ENCODE peak calls at places on chromosomes 12 and 14, in ten cellular contexts. A is bronchial epithelial cell, J is cardiac muscle cell, E is RWPE1, K is fibroblast of pulmonary artery, I is suprapubic skin, W is astrocyte of the cerebellum, P is IMR-90, X is endothelial cell, O is GM12865. N is an unnamed sample.
A peak's percentile ranks its signal among the peaks of the same experiment; 100 is the strongest.

GRCh38 chr12:116818341-116818856 is 62.8 kb downstream of the HRK start:
- DNase-seq in A (no peak), J (peak; percentile 42), E (no peak), K (peak; percentile 40), I (no peak), W (no peak), P (peak; percentile 23), X (no peak), O (peak; percentile 11), N (no peak)

GRCh38 chr12:132075026-132075713 is 68.9 kb downstream of the DDX51 start:
- DNase-seq in A (no peak), J (no peak), E (no peak), K (no peak), I (no peak), W (no peak), P (no peak), X (no peak), O (no peak), N (no peak)

GRCh38 chr12:24915501-24915900 is 33.4 kb downstream of the BCAT1 start:
- DNase-seq in A (no peak), J (no peak), E (no peak), K (no peak), I (no peak), W (no peak), P (no peak), X (no peak), O (no peak), N (no peak)

GRCh38 chr12:108768591-108769500 is 37.5 kb upstream of the CORO1C start:
- DNase-seq in A (no peak), J (no peak), E (peak; percentile 35), K (no peak), I (no peak), W (no peak), P (no peak), X (peak; percentile 31), O (peak; percentile 46), N (no peak)

GRCh38 chr12:46365951-46366379 is 6.6 kb downstream of the SLC38A2 start:
- DNase-seq in A (peak; percentile 59), J (peak; percentile 53), E (no peak), K (peak; percentile 39), I (no peak), W (no peak), P (no peak), X (no peak), O (no peak), N (no peak)

GRCh38 chr14:55373784-55374725 is 37.6 kb downstream of the ATG14 start:
- DNase-seq in A (peak; percentile 77), J (peak; percentile 22), E (peak; percentile 17), K (peak; percentile 45), I (no peak), W (peak; percentile 8), P (peak; percentile 77), X (no peak), O (peak; percentile 49), N (no peak)

GRCh38 chr14:67050892-67051291 is 138.3 kb upstream of the GARIN2 start:
- DNase-seq in A (no peak), J (no peak), E (no peak), K (no peak), I (no peak), W (no peak), P (no peak), X (no peak), O (no peak), N (no peak)

GRCh38 chr12:20599757-20600156 is 95.4 kb upstream of the SLCO1C1 start:
- DNase-seq in A (no peak), J (no peak), E (no peak), K (no peak), I (no peak), W (no peak), P (no peak), X (no peak), O (no peak), N (no peak)

GRCh38 chr12:28604240-28604639 is 414.0 kb downstream of the CCDC91 start:
- DNase-seq in A (no peak), J (no peak), E (no peak), K (no peak), I (no peak), W (no peak), P (no peak), X (no peak), O (no peak), N (no peak)

GRCh38 chr12:28603801-28604200 is 413.5 kb downstream of the CCDC91 start:
- DNase-seq in A (no peak), J (no peak), E (no peak), K (no peak), I (no peak), W (no peak), P (no peak), X (no peak), O (no peak), N (no peak)

GRCh38 chr12:28601659-28602058 is 411.4 kb downstream of the CCDC91 start:
- DNase-seq in A (no peak), J (no peak), E (no peak), K (no peak), I (no peak), W (no peak), P (no peak), X (no peak), O (no peak), N (no peak)

GRCh38 chr12:28606967-28607557 is 416.8 kb downstream of the CCDC91 start:
- DNase-seq in A (no peak), J (no peak), E (no peak), K (no peak), I (no peak), W (no peak), P (no peak), X (no peak), O (no peak), N (no peak)

DNA sequence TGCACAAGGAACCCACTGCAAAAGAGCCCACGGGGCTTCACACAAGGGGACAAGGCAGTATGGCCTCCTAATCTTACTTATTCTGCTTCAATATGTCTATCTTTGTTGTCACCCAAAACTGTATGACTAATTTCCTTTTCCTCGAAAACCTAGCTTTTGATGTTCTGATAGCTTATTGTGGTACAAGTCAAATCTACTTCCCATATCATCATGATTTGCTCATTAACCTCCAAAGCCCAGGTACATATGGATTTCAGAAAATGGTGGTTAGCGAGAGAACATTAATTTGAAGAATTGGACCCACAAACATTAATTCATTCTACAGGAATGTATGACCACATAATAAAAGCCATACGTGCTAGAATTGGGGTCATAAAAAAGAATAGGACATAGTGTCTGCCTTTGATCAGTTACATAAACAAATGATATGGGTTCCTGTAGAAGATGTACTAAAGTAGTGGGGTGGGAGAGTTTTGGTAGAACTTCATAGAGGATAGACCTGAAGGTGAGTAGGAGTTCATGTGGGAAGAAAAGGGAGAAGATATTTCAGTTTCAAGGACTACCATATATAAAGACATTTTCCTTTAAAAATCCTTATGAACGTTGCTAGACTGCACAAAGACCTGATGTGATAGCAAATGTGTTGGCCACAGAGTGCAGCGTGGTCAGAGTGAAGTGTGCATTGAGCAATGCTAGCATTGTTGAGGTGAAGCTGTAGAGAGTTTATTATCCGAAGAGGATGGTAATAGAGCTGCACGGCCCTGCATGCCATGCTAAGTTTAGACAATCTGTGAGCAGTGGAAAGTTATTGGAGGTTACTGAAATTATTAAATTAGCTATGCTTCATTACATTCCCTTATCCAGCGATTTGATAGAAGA is 412.7 kb downstream of the CCDC91 start:
- DNase-seq in A (no peak), J (peak; percentile 44), E (no peak), K (no peak), I (no peak), W (no peak), P (no peak), X (no peak), O (no peak), N (no peak)
- TF ChIP-seq CTCF in A (no peak), J (no peak), E (no peak), K (no peak), I (no peak), W (no peak), P (no peak), X (no peak), O (no peak), N (no peak)

GRCh38 chr12:128971802-128972201 is 118.5 kb downstream of the GLT1D1 start:
- DNase-seq in A (no peak), J (no peak), E (no peak), K (no peak), I (no peak), W (no peak), P (no peak), X (no peak), O (peak; percentile 25), N (no peak)

GRCh38 chr12:128974881-128975280 is 121.6 kb downstream of the GLT1D1 start:
- DNase-seq in A (no peak), J (no peak), E (no peak), K (no peak), I (no peak), W (no peak), P (no peak), X (no peak), O (no peak), N (no peak)

GRCh38 chr12:128973883-128974681 is 120.8 kb downstream of the GLT1D1 start:
- DNase-seq in A (no peak), J (no peak), E (no peak), K (no peak), I (no peak), W (no peak), P (no peak), X (no peak), O (no peak), N (no peak)

GRCh38 chr12:128980623-128981022 is 127.3 kb downstream of the GLT1D1 start:
- DNase-seq in A (no peak), J (no peak), E (no peak), K (no peak), I (no peak), W (no peak), P (no peak), X (no peak), O (no peak), N (no peak)

GRCh38 chr12:128976120-128976519 is 122.8 kb downstream of the GLT1D1 start:
- DNase-seq in A (no peak), J (no peak), E (no peak), K (no peak), I (no peak), W (no peak), P (no peak), X (no peak), O (peak; percentile 32), N (no peak)
- TF ChIP-seq CTCF in A (no peak), J (no peak), E (no peak), K (no peak), I (no peak), W (no peak), P (no peak), X (no peak), O (peak; percentile 21), N (peak; percentile 51)

DNA sequence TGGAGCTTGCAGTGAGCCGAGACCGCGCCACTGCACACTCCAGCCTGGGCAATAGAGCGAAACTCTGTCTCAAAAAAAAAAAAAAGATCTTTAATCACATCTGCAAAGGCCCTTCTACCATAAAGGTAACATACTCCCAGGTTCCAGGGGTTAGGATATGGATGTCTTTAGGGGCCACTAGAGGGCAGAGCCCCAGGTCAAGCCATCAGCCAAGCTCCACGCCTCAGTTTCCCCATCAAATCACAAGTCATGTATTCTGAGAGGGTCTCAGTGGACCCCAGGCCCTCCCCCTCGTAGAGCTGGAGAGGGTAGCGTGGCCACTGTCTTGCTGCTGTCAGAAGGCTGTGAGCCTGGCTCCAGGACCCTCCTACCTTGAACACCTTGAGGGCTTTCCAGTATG is 18.8 kb downstream of the SLC8B1 start:
- DNase-seq in A (no peak), J (no peak), E (no peak), K (no peak), I (no peak), W (no peak), P (no peak), X (no peak), O (no peak), N (no peak)
- TF ChIP-seq CTCF in A (peak; percentile 14), J (peak; percentile 14), E (peak; percentile 8), K (no peak), I (no peak), W (no peak), P (no peak), X (no peak), O (no peak), N (peak; percentile 8)

DNA sequence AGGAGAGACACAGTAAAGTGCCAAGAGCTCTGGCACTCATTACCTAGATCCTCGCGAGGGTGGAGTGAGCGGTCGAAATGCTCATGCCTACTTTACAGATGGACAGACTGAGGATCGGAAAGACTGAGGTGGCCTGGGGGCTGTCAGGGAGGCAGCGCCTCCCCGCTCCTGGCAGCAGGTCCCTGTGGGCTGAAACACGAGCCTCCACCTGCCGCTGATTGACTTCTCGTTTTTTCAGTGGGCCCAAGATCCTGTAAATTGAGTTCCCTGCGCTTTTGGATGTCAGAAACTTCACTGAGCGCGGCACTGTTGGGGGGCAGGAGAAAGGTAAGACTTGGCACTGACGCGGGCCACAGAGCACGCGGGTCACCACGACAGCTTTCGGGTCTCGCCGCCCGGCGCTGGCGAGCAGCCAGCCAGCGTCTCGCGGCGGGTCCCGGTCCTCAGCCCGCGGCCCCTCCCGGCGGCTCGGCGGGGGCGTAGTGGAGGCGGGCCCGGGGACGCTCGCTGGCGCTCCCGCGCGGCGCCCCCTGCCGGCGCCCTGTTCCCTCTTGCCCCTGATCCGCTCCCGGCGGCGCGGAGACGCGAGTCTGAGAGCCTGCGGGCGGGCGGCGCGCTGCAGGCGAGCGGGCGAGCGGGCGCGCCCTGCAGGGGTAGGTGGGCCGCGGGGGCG is 550 bp upstream of the SCN8A start:
- DNase-seq in A (no peak), J (peak; percentile 67), E (peak; percentile 20), K (peak; percentile 49), I (no peak), W (peak; percentile 23), P (peak; percentile 75), X (peak; percentile 94), O (peak; percentile 76), N (peak; percentile 91)
- TF ChIP-seq CTCF in A (peak; percentile 50), J (peak; percentile 19), E (peak; percentile 71), K (peak; percentile 17), I (no peak), W (peak; percentile 40), P (peak; percentile 81), X (peak; percentile 70), O (peak; percentile 75), N (peak; percentile 74)

N was measured in osteocyte.